ENCODE peak calls at places on chromosomes 11 and 22, in eight cellular contexts. N, G, O, P, H, A, X and D are unnamed samples.

GRCh38 chr11:1196516-1197391 is 26.1 kb upstream of the MUC5B start:
- DNase-seq in H (peak), A (no peak), N (no peak), O (no peak), P (no peak), X (no peak), G (no peak), D (no peak)

GRCh38 chr11:12868315-12869073 is 140.6 kb upstream of the RASSF10 start:
- DNase-seq in H (no peak), O (no peak), X (no peak), A (no peak), P (no peak), G (peak), N (no peak), D (peak)

GRCh38 chr22:46514592-46515207 is 22.7 kb downstream of the CELSR1 start:
- DNase-seq in O (no peak), N (no peak), X (no peak), G (peak), P (no peak), A (no peak), H (no peak), D (peak)

GRCh38 chr11:116046127-116046526 is 541.9 kb upstream of the CADM1 start:
- DNase-seq in O (no peak), H (no peak), A (no peak), N (no peak), G (no peak), P (no peak), X (no peak), D (no peak)

GRCh38 chr11:122210378-122210995 is 94.5 kb upstream of the BLID start:
- DNase-seq in N (no peak), A (no peak), G (no peak), H (no peak), P (no peak), X (no peak), O (no peak), D (no peak)

GRCh38 chr11:65216830-65217229 is 35.1 kb downstream of the CAPN1 start:
- DNase-seq in O (no peak), G (no peak), H (peak), A (no peak), X (peak), P (no peak), N (no peak), D (no peak)

GRCh38 chr11:120714448-120714847 is 202.9 kb downstream of the GRIK4 start:
- DNase-seq in O (no peak), P (no peak), N (no peak), G (no peak), X (no peak), H (no peak), A (no peak), D (peak)

GRCh38 chr11:12430912-12431311 is 53.5 kb downstream of the PARVA start:
- DNase-seq in O (no peak), A (no peak), N (no peak), G (peak), X (no peak), P (no peak), H (peak), D (no peak)

GRCh38 chr11:5618807-5619206 is 6.0 kb upstream of the TRIM34 start:
- DNase-seq in O (no peak), G (peak), P (no peak), N (no peak), X (no peak), H (no peak), A (no peak), D (peak)

GRCh38 chr11:109037856-109038780 is 373.2 kb downstream of the DDX10 start:
- DNase-seq in P (no peak), H (no peak), O (no peak), A (no peak), G (peak), N (no peak), X (no peak), D (no peak)

GRCh38 chr11:94132823-94133408 is 4.3 kb downstream of the PANX1 start:
- DNase-seq in G (no peak), P (no peak), O (no peak), H (no peak), N (no peak), X (no peak), A (no peak), D (no peak)

GRCh38 chr11:95920460-95921105 is 3.3 kb downstream of the MTMR2 start:
- DNase-seq in P (no peak), O (no peak), G (no peak), N (no peak), A (no peak), X (no peak), H (no peak), D (no peak)

GRCh38 chr11:6681949-6682348 is 1.2 kb downstream of the MRPL17 start:
- DNase-seq in G (peak), P (no peak), O (no peak), X (no peak), H (no peak), N (no peak), A (no peak), D (no peak)

GRCh38 chr11:132278801-132279574 is 908.6 kb downstream of the NTM start:
- DNase-seq in G (peak), X (no peak), O (no peak), P (no peak), A (peak), N (no peak), H (no peak), D (peak)

GRCh38 chr11:64793271-64794160 is 9.5 kb downstream of the MAP4K2 start:
- DNase-seq in X (no peak), O (no peak), G (no peak), H (no peak), P (no peak), N (no peak), A (no peak), D (no peak)

GRCh38 chr22:20089977-20090729 is 10.1 kb downstream of the DGCR8 start:
- DNase-seq in G (no peak), H (peak), X (no peak), O (no peak), N (no peak), A (no peak), P (no peak), D (no peak)

GRCh38 chr11:45280449-45280848 is 5.7 kb downstream of the SYT13 start:
- DNase-seq in X (no peak), A (no peak), H (no peak), G (peak), N (no peak), P (no peak), O (no peak), D (no peak)

GRCh38 chr11:926341-926916 is 759 bp downstream of the AP2A2 start:
- DNase-seq in O (no peak), G (peak), A (no peak), N (peak), X (peak), H (peak), P (peak), D (peak)

GRCh38 chr11:111325259-111325658 is 26.9 kb downstream of the POU2AF3 start:
- DNase-seq in H (peak), O (no peak), P (no peak), G (no peak), A (no peak), N (no peak), X (no peak), D (no peak)

GRCh38 chr11:1394936-1395772 is 5.4 kb downstream of the BRSK2 start:
- DNase-seq in G (no peak), H (no peak), N (no peak), P (no peak), X (no peak), O (no peak), A (no peak), D (no peak)

GRCh38 chr11:123111465-123111864 is 49.5 kb upstream of the HSPA8 start:
- DNase-seq in G (peak), A (peak), P (peak), N (no peak), X (peak), O (no peak), H (no peak), D (peak)

GRCh38 chr11:75867778-75868374 is 52.9 kb downstream of the UVRAG start:
- DNase-seq in G (peak), X (peak), H (no peak), N (no peak), P (peak), O (no peak), A (peak), D (peak)

GRCh38 chr11:27403195-27403594 is 40.2 kb upstream of the CCDC34 start:
- DNase-seq in H (no peak), O (no peak), G (no peak), X (no peak), A (no peak), N (no peak), P (no peak), D (no peak)

GRCh38 chr22:50202130-50202671 is 1.4 kb downstream of the SELENOO start:
- DNase-seq in A (no peak), H (no peak), X (no peak), N (no peak), O (no peak), G (no peak), P (no peak), D (no peak)

GRCh38 chr11:11979487-11980117 is 28.8 kb downstream of the DKK3 start:
- DNase-seq in G (peak), P (no peak), X (no peak), N (no peak), A (no peak), H (peak), O (peak), D (peak)

GRCh38 chr11:10597877-10598341 is 29.4 kb upstream of the LYVE1 start:
- DNase-seq in N (no peak), H (no peak), O (no peak), G (no peak), A (no peak), X (no peak), P (no peak), D (no peak)

GRCh38 chr11:68382358-68382998 is 70.1 kb downstream of the LRP5 start:
- DNase-seq in H (no peak), O (no peak), G (no peak), N (no peak), X (no peak), P (no peak), A (no peak), D (no peak)